ENCODE peak calls at places on chromosomes 3 and 15, in eight cellular contexts. S is adrenal gland; Q is fibroblast of lung; E is cardiac muscle cell; F is CD8-positive, alpha-beta T cell; A is heart right ventricle; V is left ventricle myocardium inferior; Z is OCI-LY7. D is an unnamed sample.

GRCh38 chr3:177726807-177727206 is 529.5 kb upstream of the TBL1XR1 start:
- DNase-seq in S (no peak), Q (no peak), E (no peak), F (no peak), A (no peak), V (no peak), Z (no peak), D (no peak)

GRCh38 chr15:95141486-95141885 is 910.1 kb downstream of the MCTP2 start:
- DNase-seq in S (no peak), Q (peak; percentile 41), E (peak; percentile 8), F (no peak), A (no peak), V (no peak), Z (no peak), D (no peak)

GRCh38 chr3:156291269-156292123 is 171.1 kb downstream of the KCNAB1 start:
- DNase-seq in S (no peak), Q (peak; percentile 49), E (peak; percentile 14), F (no peak), A (no peak), V (peak; percentile 15), Z (no peak), D (no peak)

GRCh38 chr3:40191850-40192448 is 117.6 kb upstream of the EIF1B start:
- DNase-seq in S (peak; percentile 87), Q (peak; percentile 18), E (peak; percentile 69), F (peak; percentile 34), A (peak; percentile 41), V (peak; percentile 41), Z (peak; percentile 54), D (peak; percentile 25)

GRCh38 chr3:189488241-189488767 is 142.9 kb upstream of the TP63 start:
- DNase-seq in S (no peak), Q (peak; percentile 72), E (peak; percentile 81), F (no peak), A (no peak), V (no peak), Z (no peak), D (no peak)

GRCh38 chr3:23629181-23629893 is 176.4 kb upstream of the UBE2E1 start:
- DNase-seq in S (no peak), Q (peak; percentile 90), E (peak; percentile 82), F (no peak), A (no peak), V (no peak), Z (no peak), D (no peak)

GRCh38 chr15:50114381-50114780 is 4.7 kb downstream of the ATP8B4 start:
- DNase-seq in S (peak; percentile 59), Q (no peak), E (no peak), F (no peak), A (no peak), V (no peak), Z (no peak), D (no peak)

GRCh38 chr3:25783661-25784512 is 644 bp upstream of the NGLY1 start:
- DNase-seq in S (peak; percentile 78), Q (peak; percentile 41), E (peak; percentile 62), F (no peak), A (peak; percentile 52), V (no peak), Z (peak; percentile 73), D (no peak)

GRCh38 chr3:30576946-30577345 is 29.5 kb upstream of the TGFBR2 start:
- DNase-seq in S (no peak), Q (peak; percentile 27), E (peak; percentile 17), F (no peak), A (no peak), V (no peak), Z (no peak), D (no peak)

GRCh38 chr3:31364188-31364587 is 168.5 kb upstream of the STT3B start:
- DNase-seq in S (no peak), Q (no peak), E (no peak), F (no peak), A (no peak), V (no peak), Z (no peak), D (no peak)

GRCh38 chr3:147409143-147410121 is at the start of gene ZIC1:
- DNase-seq in S (no peak), Q (peak; percentile 71), E (no peak), F (no peak), A (no peak), V (no peak), Z (no peak), D (no peak)

GRCh38 chr15:74202461-74203401 is at the start of gene STRA6:
- DNase-seq in S (peak; percentile 72), Q (peak; percentile 59), E (no peak), F (no peak), A (no peak), V (no peak), Z (no peak), D (no peak)

GRCh38 chr3:190345027-190345821 is 23.0 kb upstream of the CLDN1 start:
- DNase-seq in S (no peak), Q (peak; percentile 97), E (peak; percentile 96), F (no peak), A (peak; percentile 37), V (peak; percentile 16), Z (no peak), D (no peak)

GRCh38 chr3:148820885-148821284 is 6.7 kb upstream of the CPB1 start:
- DNase-seq in S (no peak), Q (no peak), E (no peak), F (no peak), A (no peak), V (no peak), Z (no peak), D (no peak)

GRCh38 chr3:184380210-184380626 is 364 bp downstream of the CHRD start:
- DNase-seq in S (peak; percentile 68), Q (peak; percentile 42), E (peak; percentile 51), F (no peak), A (peak; percentile 69), V (peak; percentile 72), Z (no peak), D (no peak)

GRCh38 chr15:63480441-63480821 is 24.0 kb upstream of the USP3 start:
- DNase-seq in S (no peak), Q (no peak), E (no peak), F (no peak), A (no peak), V (no peak), Z (no peak), D (no peak)

GRCh38 chr3:5068531-5068930 is 53.6 kb upstream of the ARL8B start:
- DNase-seq in S (peak; percentile 28), Q (no peak), E (no peak), F (no peak), A (no peak), V (no peak), Z (no peak), D (no peak)

GRCh38 chr3:152349397-152349796 is 80.7 kb downstream of the MBNL1 start:
- DNase-seq in S (no peak), Q (peak; percentile 46), E (no peak), F (no peak), A (no peak), V (no peak), Z (no peak), D (no peak)

GRCh38 chr3:152356870-152357276 is 88.1 kb downstream of the MBNL1 start:
- DNase-seq in S (no peak), Q (no peak), E (no peak), F (no peak), A (no peak), V (no peak), Z (no peak), D (no peak)

GRCh38 chr3:154023148-154023547 is 98.0 kb upstream of the ARHGEF26 start:
- DNase-seq in S (no peak), Q (no peak), E (peak; percentile 16), F (no peak), A (no peak), V (no peak), Z (no peak), D (no peak)

GRCh38 chr15:95684693-95685115 is 645.8 kb upstream of the NR2F2 start:
- DNase-seq in S (no peak), Q (peak; percentile 87), E (peak; percentile 87), F (no peak), A (no peak), V (no peak), Z (no peak), D (no peak)

DNA sequence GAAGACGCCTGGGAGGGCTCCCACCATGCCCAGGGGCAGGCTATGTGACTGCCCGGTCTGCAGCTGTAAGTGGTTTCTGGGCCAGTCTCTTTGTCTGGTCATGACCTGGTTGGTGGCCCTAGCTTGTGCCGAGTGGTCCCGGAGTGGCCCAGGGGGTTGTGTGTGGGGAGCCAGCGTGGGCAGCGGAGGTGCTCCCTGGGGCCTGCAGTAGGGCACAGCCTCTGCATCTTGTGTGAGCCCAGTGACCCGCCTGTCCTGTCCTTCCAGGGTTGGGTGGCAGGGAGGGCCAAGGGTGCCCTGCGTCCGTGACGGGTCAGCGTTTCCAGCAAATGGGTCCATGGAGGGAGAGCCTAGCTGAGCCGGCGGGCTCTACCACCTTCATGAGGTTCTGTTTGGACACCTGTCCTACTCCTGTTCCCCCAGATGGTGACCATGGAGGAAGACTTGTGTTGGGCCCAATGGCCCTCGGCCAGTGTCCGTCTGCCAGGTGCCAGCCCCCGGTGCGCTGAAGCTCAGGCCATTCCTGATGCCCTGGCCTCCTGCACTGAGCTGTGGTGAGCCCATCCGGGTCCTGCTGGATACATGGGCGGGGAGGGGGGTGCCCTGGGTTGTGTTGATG is 215.4 kb downstream of the SNRPN start:
- DNase-seq in S (peak; percentile 43), Q (no peak), E (no peak), F (no peak), A (no peak), V (peak; percentile 8), Z (no peak), D (peak; percentile 7)
- H3K9me3 ChIP-seq in S (peaks cover 13% of the 10 kb centered on the region), Q (no peaks in the 10 kb centered on the region), E (no peaks in the 10 kb centered on the region), F (no peaks in the 10 kb centered on the region), A (peaks cover 76% of the 10 kb centered on the region), V (peaks cover 58% of the 10 kb centered on the region), Z (no peaks in the 10 kb centered on the region), D (no peaks in the 10 kb centered on the region)

DNA sequence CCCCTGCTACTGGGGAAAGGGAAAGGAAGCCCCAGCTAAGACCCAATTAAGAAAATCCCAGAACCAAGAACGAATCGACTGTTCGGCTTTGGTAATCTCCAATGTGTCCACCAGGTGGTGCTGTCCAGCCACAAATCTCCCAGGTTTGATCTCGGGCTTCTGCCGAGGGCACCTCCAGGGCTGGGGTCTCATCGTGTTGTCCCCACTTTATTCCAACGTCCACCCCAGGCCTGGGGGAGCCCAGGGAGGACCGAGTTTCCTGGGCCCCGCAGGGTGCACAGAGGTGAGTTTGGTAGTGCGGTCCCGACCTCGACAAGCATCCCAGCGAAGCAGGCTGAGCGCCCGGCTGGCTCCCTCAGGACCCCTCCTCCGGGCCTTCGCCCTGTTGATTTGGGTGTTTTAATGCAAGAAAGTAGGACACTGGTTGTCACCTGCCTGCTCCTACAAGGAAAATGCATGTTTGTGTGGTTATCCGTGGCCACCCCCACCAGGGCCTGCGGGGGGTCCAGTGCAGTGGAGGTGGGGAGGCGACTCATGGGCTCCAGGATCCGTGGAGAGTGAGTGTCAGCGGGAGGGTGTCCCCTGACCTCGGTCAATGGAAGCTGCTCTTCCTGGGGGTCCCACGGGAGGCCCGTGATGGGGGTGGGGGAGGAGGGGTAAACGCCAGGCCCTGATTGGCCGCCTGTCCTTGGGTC is 185.0 kb downstream of the GOLGA6L6 start:
- DNase-seq in S (peak; percentile 79), Q (no peak), E (no peak), F (peak; percentile 84), A (peak; percentile 71), V (peak; percentile 54), Z (peak; percentile 59), D (peak; percentile 80)
- H3K9me3 ChIP-seq in S (no peaks in the 10 kb centered on the region), Q (peaks cover 10% of the 10 kb centered on the region), E (peaks cover 21% of the 10 kb centered on the region), F (no peaks in the 10 kb centered on the region), A (no peaks in the 10 kb centered on the region), V (no peaks in the 10 kb centered on the region), Z (no peaks in the 10 kb centered on the region), D (no peaks in the 10 kb centered on the region)

GRCh38 chr15:79919749-79920511 is 23.1 kb upstream of the MTHFS start:
- DNase-seq in S (no peak), Q (no peak), E (no peak), F (no peak), A (no peak), V (no peak), Z (peak; percentile 55), D (no peak)
- H3K9me3 ChIP-seq in S (peaks cover 42% of the 10 kb centered on the region), Q (no peaks in the 10 kb centered on the region), E (no peaks in the 10 kb centered on the region), F (peaks cover 27% of the 10 kb centered on the region), A (peaks cover 72% of the 10 kb centered on the region), V (peaks cover 74% of the 10 kb centered on the region), Z (peaks cover 71% of the 10 kb centered on the region), D (peaks cover 15% of the 10 kb centered on the region)

GRCh38 chr3:132289311-132289710 is 27.9 kb upstream of the ACP3 start:
- DNase-seq in S (no peak), Q (peak; percentile 11), E (peak; percentile 50), F (no peak), A (no peak), V (no peak), Z (no peak), D (no peak)
- H3K9me3 ChIP-seq in S (no peaks in the 10 kb centered on the region), Q (no peaks in the 10 kb centered on the region), E (no peaks in the 10 kb centered on the region), F (no peaks in the 10 kb centered on the region), A (no peaks in the 10 kb centered on the region), V (peaks cover 16% of the 10 kb centered on the region), Z (no peaks in the 10 kb centered on the region), D (no peaks in the 10 kb centered on the region)

D was measured in T-helper 17 cell.